ENCODE peak calls at places on chromosomes 2 and 18, in eight cellular contexts. F is brain microvascular endothelial cell, T is tibial artery, L is GM06990, O is GM12878, M is thyroid gland, X is transverse colon, K is osteoblast. I is an unnamed sample.

GRCh38 chr18:10188971-10189810 is 265.2 kb upstream of the APCDD1 start:
- DNase-seq in K (no peak), O (no peak), M (no peak), F (no peak), T (no peak), L (no peak), X (no peak), I (no peak)

GRCh38 chr2:46735108-46735691 is 180.4 kb downstream of the MCFD2 start:
- DNase-seq in X (no peak), F (no peak), O (no peak), K (no peak), L (no peak), M (no peak), T (no peak), I (no peak)

GRCh38 chr2:183493060-183493459 is 368.8 kb downstream of the NUP35 start:
- DNase-seq in X (no peak), L (no peak), F (no peak), K (no peak), T (no peak), O (no peak), M (no peak), I (no peak)

GRCh38 chr18:10329116-10329515 is 125.3 kb upstream of the APCDD1 start:
- DNase-seq in O (no peak), M (no peak), F (peak), L (no peak), X (no peak), T (no peak), K (no peak), I (no peak)

GRCh38 chr2:22153974-22154373 is 1030.2 kb downstream of the TDRD15 start:
- DNase-seq in L (no peak), F (no peak), X (no peak), O (no peak), M (no peak), K (no peak), T (no peak), I (no peak)

GRCh38 chr2:177002983-177003382 is 209.6 kb upstream of the HNRNPA3 start:
- DNase-seq in K (peak), F (no peak), X (no peak), L (no peak), O (no peak), T (no peak), M (no peak), I (no peak)

GRCh38 chr18:42114310-42114943 is 159.4 kb downstream of the PIK3C3 start:
- DNase-seq in K (no peak), O (peak), X (peak), F (peak), M (peak), T (no peak), L (peak), I (peak)

GRCh38 chr2:101190753-101191516 is 39.8 kb upstream of the TBC1D8 start:
- DNase-seq in X (no peak), L (no peak), T (no peak), O (no peak), M (no peak), F (no peak), K (peak), I (no peak)

GRCh38 chr18:312415-312814 is 44.6 kb upstream of the THOC1 start:
- DNase-seq in K (no peak), F (no peak), M (no peak), X (no peak), L (no peak), T (no peak), O (no peak), I (no peak)

GRCh38 chr2:15984367-15985255 is 44.3 kb downstream of the MYCN start:
- DNase-seq in L (no peak), T (no peak), F (no peak), K (no peak), M (peak), X (no peak), O (no peak), I (no peak)
- H3K4me3 ChIP-seq in L (no peak), T (no peak), F (no peak), K (no peak), M (no peak), X (no peak), O (no peak), I (no peak)

GRCh38 chr18:26159353-26159752 is 25.7 kb downstream of the PSMA8 start:
- DNase-seq in F (no peak), L (no peak), O (no peak), T (no peak), K (no peak), M (no peak), X (no peak), I (no peak)
- TF ChIP-seq CTCF in F (no peak), L (no peak), O (no peak), T (no peak), K (no peak), M (no peak), X (peak), I (peak)

DNA sequence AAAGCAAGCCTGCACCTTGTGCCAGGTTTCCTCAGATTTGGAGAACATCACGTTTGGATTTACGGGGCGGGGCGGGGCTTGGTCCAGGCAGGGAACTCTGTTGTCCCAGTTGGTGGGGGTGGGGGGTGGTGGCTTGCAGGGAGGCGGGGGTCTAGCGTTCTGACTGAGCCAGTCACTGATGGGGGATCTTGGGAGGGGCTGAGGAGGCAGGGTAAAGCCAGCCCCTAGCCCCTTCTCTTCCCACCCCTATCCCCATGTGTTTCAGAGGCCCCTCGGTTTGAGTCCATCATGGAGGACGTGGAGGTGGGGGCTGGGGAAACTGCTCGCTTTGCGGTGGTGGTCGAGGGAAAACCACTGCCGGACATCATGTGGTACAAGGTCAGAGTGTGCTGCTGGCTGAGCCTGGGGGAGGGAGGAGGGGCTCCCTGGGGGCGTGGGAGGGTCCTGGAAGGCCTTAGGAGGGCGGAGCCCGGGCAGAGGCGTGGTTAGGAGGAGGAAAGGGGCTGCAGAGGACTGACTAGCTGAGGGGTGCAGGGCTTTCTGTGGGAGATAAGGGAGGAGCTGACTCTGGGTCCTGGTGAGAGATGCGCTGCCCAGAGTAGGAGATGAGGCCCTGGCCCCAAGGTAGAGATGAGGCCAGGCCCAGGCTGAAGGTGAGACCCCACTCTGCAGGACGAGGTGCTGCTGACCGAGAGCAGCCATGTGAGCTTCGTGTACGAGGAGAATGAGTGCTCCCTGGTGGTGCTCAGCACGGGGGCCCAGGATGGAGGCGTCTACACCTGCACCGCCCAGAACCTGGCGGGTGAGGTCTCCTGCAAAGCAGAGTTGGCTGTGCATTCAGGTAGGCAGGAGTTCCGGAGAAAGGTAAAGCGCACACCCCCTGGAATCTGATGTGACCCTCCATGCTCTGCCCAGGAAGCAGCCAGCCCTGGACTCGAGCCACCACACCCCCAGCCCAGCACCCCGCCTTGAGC is 21.8 kb upstream of the GMPPA start:
- DNase-seq in F (no peak), X (no peak), K (no peak), L (no peak), M (no peak), T (no peak), O (no peak), I (no peak)
- H3K4me3 ChIP-seq in F (no peak), X (no peak), K (no peak), L (no peak), M (no peak), T (no peak), O (no peak), I (no peak)

GRCh38 chr18:12283256-12283655 is 24.8 kb upstream of the TUBB6 start:
- DNase-seq in T (no peak), K (peak), L (no peak), X (no peak), O (no peak), M (no peak), F (peak), I (no peak)
- TF ChIP-seq CTCF in T (no peak), K (peak), L (no peak), X (no peak), O (no peak), M (no peak), F (peak), I (peak)

GRCh38 chr2:147847746-147848391 is 3.0 kb downstream of the ACVR2A start:
- DNase-seq in L (no peak), O (no peak), K (peak), X (no peak), F (no peak), M (no peak), T (no peak), I (no peak)
- H3K4me3 ChIP-seq in L (no peak), O (no peak), K (no peak), X (no peak), F (no peak), M (no peak), T (no peak), I (no peak)

GRCh38 chr2:190407662-190408537 is at the start of gene MFSD6:
- DNase-seq in O (no peak), F (no peak), X (peak), M (peak), K (peak), T (no peak), L (peak), I (peak)
- TF ChIP-seq CTCF in O (peak), F (no peak), X (no peak), M (peak), K (no peak), T (no peak), L (no peak), I (no peak)

DNA sequence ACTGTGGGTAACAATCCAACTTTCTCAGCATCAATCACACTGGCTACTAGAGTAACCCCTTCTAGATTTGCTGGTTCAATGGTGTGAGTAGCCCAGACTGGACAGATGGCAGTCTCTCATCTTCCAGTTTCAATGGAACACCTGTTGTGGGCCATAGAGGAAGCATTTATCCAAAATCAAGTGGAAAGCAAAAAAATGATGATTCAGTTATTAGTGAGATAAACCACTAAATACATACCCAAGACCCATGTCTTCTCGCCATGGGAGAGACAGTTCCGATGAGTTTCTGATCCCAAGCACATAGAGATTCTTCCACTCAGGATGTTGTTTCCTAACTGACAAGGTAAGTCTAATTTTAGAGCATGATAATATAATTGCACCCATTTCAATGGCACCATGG is 194.0 kb downstream of the IRS1 start:
- DNase-seq in O (no peak), M (no peak), F (no peak), X (no peak), K (no peak), L (no peak), T (no peak), I (no peak)
- H3K4me3 ChIP-seq in O (no peak), M (no peak), F (no peak), X (no peak), K (no peak), L (no peak), T (no peak), I (no peak)